ENCODE peak calls at places on chromosomes 12 and 14, in seven cellular contexts. F is hypothalamus; L is stimulated activated CD8-positive, alpha-beta memory T cell treated with anti-CD3 and anti-CD28 coated beads, Interleukin-4, amount 100 ng/mL, for 48 hours; O is fibroblast of lung; U is T-helper 1 cell; D is nucleus accumbens; C is PC-3. A is an unnamed sample.

GRCh38 chr12:2179058-2179457 is 126.3 kb downstream of the CACNA1C start:
- DNase-seq in L (no peak), U (no peak), D (no peak), F (no peak), C (no peak), O (no peak), A (no peak)

GRCh38 chr12:8038659-8039114 is 6.2 kb downstream of the FOXJ2 start:
- DNase-seq in L (peak), C (no peak), O (peak), D (peak), F (no peak), U (no peak), A (no peak)

GRCh38 chr14:50085570-50086315 is 30.6 kb downstream of the VCPKMT start:
- DNase-seq in L (peak), O (no peak), C (peak), U (no peak), F (no peak), D (peak), A (no peak)

GRCh38 chr12:7642876-7643309 is 22.8 kb downstream of the APOBEC1 start:
- DNase-seq in L (peak), O (peak), U (no peak), F (no peak), D (no peak), C (peak), A (no peak)

GRCh38 chr14:85731198-85731597 is 201.3 kb downstream of the FLRT2 start:
- DNase-seq in C (no peak), D (no peak), L (no peak), O (peak), U (no peak), F (no peak), A (no peak)

GRCh38 chr14:28381656-28382055 is 384.9 kb upstream of the FOXG1 start:
- DNase-seq in L (no peak), D (no peak), F (no peak), C (peak), U (no peak), O (peak), A (no peak)

GRCh38 chr12:92505373-92506340 is 197.1 kb upstream of the PLEKHG7 start:
- DNase-seq in U (peak), D (peak), O (peak), C (no peak), F (peak), L (peak), A (no peak)

GRCh38 chr14:37116933-37117844 is 55.2 kb downstream of the SLC25A21 start:
- DNase-seq in D (no peak), C (peak), F (no peak), L (no peak), O (peak), U (no peak), A (no peak)

GRCh38 chr14:96253140-96253539 is 2.9 kb upstream of the BDKRB1 start:
- DNase-seq in O (peak), L (no peak), C (peak), D (no peak), U (no peak), F (no peak), A (no peak)

GRCh38 chr12:71504471-71504852 is 64.9 kb downstream of the LGR5 start:
- DNase-seq in F (no peak), O (no peak), U (no peak), D (no peak), L (no peak), C (no peak), A (no peak)

GRCh38 chr14:69481815-69482568 is 2.5 kb upstream of the PLEKHD1 start:
- DNase-seq in L (no peak), O (no peak), C (no peak), D (no peak), F (no peak), U (no peak), A (no peak)

GRCh38 chr12:94327819-94328218 is 131.8 kb downstream of the CEP83 start:
- DNase-seq in C (no peak), O (no peak), L (no peak), D (no peak), U (no peak), F (no peak), A (no peak)

GRCh38 chr12:83700858-83701257 is 1014.2 kb downstream of the TMTC2 start:
- DNase-seq in C (peak), F (no peak), L (no peak), U (no peak), D (no peak), O (peak), A (no peak)

GRCh38 chr14:54683882-54684794 is 117.2 kb downstream of the SAMD4A start:
- DNase-seq in F (no peak), D (no peak), O (peak), U (no peak), L (no peak), C (peak), A (no peak)

GRCh38 chr14:74974364-74975058 is 19.1 kb upstream of the PGF start:
- DNase-seq in L (no peak), C (no peak), O (peak), D (no peak), U (no peak), F (no peak), A (no peak)

GRCh38 chr12:1046727-1047126 is 55.7 kb downstream of the ERC1 start:
- DNase-seq in C (no peak), O (no peak), F (no peak), L (no peak), D (no peak), U (no peak), A (no peak)

GRCh38 chr12:49342914-49343731 is 3.6 kb upstream of the DNAJC22 start:
- DNase-seq in F (no peak), D (no peak), U (no peak), C (no peak), O (no peak), L (peak), A (no peak)

GRCh38 chr12:113857371-113857770 is 108.8 kb downstream of the RBM19 start:
- DNase-seq in C (no peak), O (no peak), D (no peak), U (no peak), F (no peak), L (no peak), A (no peak)

GRCh38 chr14:80988742-80989429 is 33.5 kb downstream of the TSHR start:
- DNase-seq in L (no peak), U (no peak), D (no peak), C (peak), F (no peak), O (no peak), A (no peak)

GRCh38 chr14:102957222-102957621 is 34.8 kb downstream of the AMN start:
- DNase-seq in U (no peak), D (no peak), C (no peak), L (no peak), O (no peak), F (no peak), A (no peak)

GRCh38 chr14:23431486-23431885 is 4.0 kb downstream of the MYH7 start:
- DNase-seq in D (no peak), O (no peak), U (no peak), C (no peak), L (no peak), F (no peak), A (no peak)

GRCh38 chr14:35122696-35123387 is 490 bp downstream of the PRORP start:
- DNase-seq in C (peak), U (no peak), D (no peak), F (no peak), L (no peak), O (peak), A (no peak)

GRCh38 chr12:42140901-42141300 is 3.8 kb downstream of the GXYLT1 start:
- DNase-seq in F (no peak), U (no peak), C (peak), L (no peak), D (no peak), O (peak), A (no peak)

A was measured in substantia nigra.